ENCODE peak calls at places on chromosomes 13 and 19, in four cellular contexts. One of them, this sample, is unnamed.

GRCh38 chr13:57865600-57866294 is 234.2 kb downstream of the PCDH17 start:
- DNase-seq in HepG2: no peak
- DNase-seq in GM12878: no peak
- DNase-seq in H1: no peak
- DNase-seq in this sample: no peak

GRCh38 chr13:60617863-60618733 is 221.1 kb downstream of the TDRD3 start:
- DNase-seq in GM12878: no peak
- DNase-seq in HepG2: peak; percentile 32
- DNase-seq in H1: peak; percentile 54
- DNase-seq in this sample: peak; percentile 10

GRCh38 chr19:29873024-29873800 is 61.4 kb downstream of the CCNE1 start:
- DNase-seq in HepG2: no peak
- DNase-seq in GM12878: no peak
- DNase-seq in H1: peak; percentile 94
- DNase-seq in this sample: peak; percentile 92

GRCh38 chr13:113861433-113862030 is 2.3 kb downstream of the GAS6 start:
- DNase-seq in H1: peak; percentile 51
- DNase-seq in HepG2: no peak
- DNase-seq in GM12878: no peak
- DNase-seq in this sample: no peak

GRCh38 chr13:94478913-94479312 is 569 bp downstream of the DCT start:
- DNase-seq in H1: no peak
- DNase-seq in HepG2: no peak
- DNase-seq in GM12878: no peak
- DNase-seq in this sample: no peak

GRCh38 chr19:29706635-29707034 is 8.4 kb downstream of the C19orf12 start:
- DNase-seq in HepG2: no peak
- DNase-seq in H1: no peak
- DNase-seq in GM12878: no peak
- DNase-seq in this sample: no peak

GRCh38 chr13:44676534-44676933 is 100.4 kb upstream of the TSC22D1 start:
- DNase-seq in HepG2: no peak
- DNase-seq in GM12878: no peak
- DNase-seq in H1: no peak
- DNase-seq in this sample: no peak

GRCh38 chr19:3538965-3539742 is at the start of gene TEKTIP1:
- DNase-seq in GM12878: no peak
- DNase-seq in HepG2: no peak
- DNase-seq in H1: peak; percentile 66
- DNase-seq in this sample: no peak

GRCh38 chr13:114112231-114112825 is 20.1 kb downstream of the RASA3 start:
- DNase-seq in H1: no peak
- DNase-seq in HepG2: no peak
- DNase-seq in GM12878: no peak
- DNase-seq in this sample: no peak

GRCh38 chr19:56162258-56162657 is 13.6 kb upstream of the GALP start:
- DNase-seq in H1: no peak
- DNase-seq in GM12878: no peak
- DNase-seq in HepG2: no peak
- DNase-seq in this sample: no peak

GRCh38 chr19:1136201-1136600 is 32.4 kb downstream of the GPX4 start:
- DNase-seq in HepG2: no peak
- DNase-seq in GM12878: no peak
- DNase-seq in H1: no peak
- DNase-seq in this sample: no peak

GRCh38 chr19:37329686-37330085 is 41.2 kb upstream of the ZNF527 start:
- DNase-seq in H1: no peak
- DNase-seq in GM12878: no peak
- DNase-seq in HepG2: peak; percentile 32
- DNase-seq in this sample: no peak

GRCh38 chr13:44969858-44970484 is 19.3 kb downstream of the NUFIP1 start:
- DNase-seq in H1: no peak
- DNase-seq in GM12878: no peak
- DNase-seq in HepG2: peak; percentile 49
- DNase-seq in this sample: peak; percentile 51

GRCh38 chr13:29104461-29104860 is 284.3 kb downstream of the MTUS2 start:
- DNase-seq in H1: no peak
- DNase-seq in HepG2: no peak
- DNase-seq in GM12878: no peak
- DNase-seq in this sample: no peak

GRCh38 chr13:35470671-35471465 is 5.6 kb downstream of the MAB21L1 start:
- DNase-seq in H1: peak; percentile 80
- DNase-seq in GM12878: no peak
- DNase-seq in HepG2: no peak
- DNase-seq in this sample: no peak

GRCh38 chr13:39616087-39616694 is 13.2 kb upstream of the LHFPL6 start:
- DNase-seq in GM12878: no peak
- DNase-seq in H1: no peak
- DNase-seq in HepG2: peak; percentile 56
- DNase-seq in this sample: peak; percentile 78

GRCh38 chr13:110913322-110913721 is 1.5 kb downstream of the ANKRD10 start:
- DNase-seq in HepG2: peak; percentile 28
- DNase-seq in GM12878: no peak
- DNase-seq in H1: no peak
- DNase-seq in this sample: no peak

GRCh38 chr13:109844396-109844795 is 58.0 kb upstream of the IRS2 start:
- DNase-seq in GM12878: no peak
- DNase-seq in H1: no peak
- DNase-seq in HepG2: no peak
- DNase-seq in this sample: no peak

GRCh38 chr13:27266937-27267336 is 3.7 kb upstream of the RASL11A start:
- DNase-seq in H1: no peak
- DNase-seq in GM12878: no peak
- DNase-seq in HepG2: no peak
- DNase-seq in this sample: no peak

GRCh38 chr13:41802684-41803554 is 158.0 kb downstream of the VWA8 start:
- DNase-seq in HepG2: no peak
- DNase-seq in H1: no peak
- DNase-seq in GM12878: no peak
- DNase-seq in this sample: no peak

GRCh38 chr19:39325778-39326680 is 5.4 kb upstream of the LRFN1 start:
- DNase-seq in H1: no peak
- DNase-seq in GM12878: no peak
- DNase-seq in HepG2: peak; percentile 22
- DNase-seq in this sample: peak; percentile 42

GRCh38 chr13:99367663-99368448 is 60.7 kb upstream of the GPR183 start:
- DNase-seq in HepG2: no peak
- DNase-seq in GM12878: no peak
- DNase-seq in H1: peak; percentile 48
- DNase-seq in this sample: no peak

GRCh38 chr13:45464687-45465453 is at the start of gene COG3:
- DNase-seq in GM12878: peak; percentile 92
- DNase-seq in HepG2: peak; percentile 99
- DNase-seq in H1: peak; percentile 92
- DNase-seq in this sample: peak; percentile 91

GRCh38 chr13:112184851-112185371 is 118.0 kb downstream of the SOX1 start:
- DNase-seq in HepG2: no peak
- DNase-seq in H1: no peak
- DNase-seq in GM12878: no peak
- DNase-seq in this sample: no peak

GRCh38 chr13:64154514-64154913 is 2738.9 kb upstream of the PCDH20 start:
- DNase-seq in GM12878: no peak
- DNase-seq in HepG2: no peak
- DNase-seq in H1: no peak
- DNase-seq in this sample: no peak

GRCh38 chr13:100671389-100672182 is 3.0 kb downstream of the TMTC4 start:
- DNase-seq in H1: no peak
- DNase-seq in HepG2: peak; percentile 20
- DNase-seq in GM12878: no peak
- DNase-seq in this sample: no peak

GRCh38 chr13:44407379-44407778 is 33.8 kb downstream of the SERP2 start:
- DNase-seq in H1: no peak
- DNase-seq in GM12878: no peak
- DNase-seq in HepG2: no peak
- DNase-seq in this sample: no peak

GRCh38 chr19:11964496-11964857 is 363 bp upstream of the ZNF763 start:
- DNase-seq in H1: no peak
- DNase-seq in HepG2: peak; percentile 17
- DNase-seq in GM12878: no peak
- DNase-seq in this sample: no peak

GRCh38 chr13:31046711-31047279 is 114.3 kb downstream of the TEX26 start:
- DNase-seq in H1: no peak
- DNase-seq in GM12878: no peak
- DNase-seq in HepG2: no peak
- DNase-seq in this sample: peak; percentile 9

GRCh38 chr13:43309301-43309700 is 285.9 kb downstream of the DNAJC15 start:
- DNase-seq in GM12878: no peak
- DNase-seq in H1: no peak
- DNase-seq in HepG2: no peak
- DNase-seq in this sample: no peak

GRCh38 chr13:95404141-95404882 is 103.1 kb upstream of the ABCC4 start:
- DNase-seq in GM12878: peak; percentile 48
- DNase-seq in HepG2: peak; percentile 51
- DNase-seq in H1: peak; percentile 92
- DNase-seq in this sample: peak; percentile 83

GRCh38 chr13:105007166-105007808 is 1528.2 kb downstream of the EFNB2 start:
- DNase-seq in HepG2: no peak
- DNase-seq in GM12878: no peak
- DNase-seq in H1: no peak
- DNase-seq in this sample: no peak

GRCh38 chr19:14686411-14686810 is 3.4 kb upstream of the ZNF333 start:
- DNase-seq in H1: no peak
- DNase-seq in HepG2: peak; percentile 8
- DNase-seq in GM12878: no peak
- DNase-seq in this sample: no peak
- TF ChIP-seq SP1 in H1: no peak
- TF ChIP-seq SP1 in HepG2: no peak
- TF ChIP-seq SP1 in GM12878: no peak
- TF ChIP-seq SP1 in this sample: no peak

GRCh38 chr19:55099557-55100506 is 17.6 kb downstream of the PPP1R12C start:
- DNase-seq in GM12878: no peak
- DNase-seq in HepG2: no peak
- DNase-seq in H1: peak; percentile 67
- DNase-seq in this sample: no peak
- TF ChIP-seq SUZ12 in GM12878: no peak
- TF ChIP-seq SUZ12 in HepG2: no peak
- TF ChIP-seq SUZ12 in H1: no peak
- TF ChIP-seq SUZ12 in this sample: no peak

GRCh38 chr19:27896091-27896490 is 1316.9 kb downstream of the UQCRFS1 start:
- DNase-seq in H1: no peak
- DNase-seq in HepG2: no peak
- DNase-seq in GM12878: no peak
- DNase-seq in this sample: no peak

GRCh38 chr19:27906081-27906480 is 1306.9 kb downstream of the UQCRFS1 start:
- DNase-seq in HepG2: no peak
- DNase-seq in GM12878: no peak
- DNase-seq in H1: no peak
- DNase-seq in this sample: no peak

GRCh38 chr19:27905074-27905473 is 1307.9 kb downstream of the UQCRFS1 start:
- DNase-seq in GM12878: no peak
- DNase-seq in H1: no peak
- DNase-seq in HepG2: no peak
- DNase-seq in this sample: no peak

GRCh38 chr19:27894906-27895754 is 1317.8 kb downstream of the UQCRFS1 start:
- DNase-seq in H1: no peak
- DNase-seq in HepG2: no peak
- DNase-seq in GM12878: no peak
- DNase-seq in this sample: no peak

DNA sequence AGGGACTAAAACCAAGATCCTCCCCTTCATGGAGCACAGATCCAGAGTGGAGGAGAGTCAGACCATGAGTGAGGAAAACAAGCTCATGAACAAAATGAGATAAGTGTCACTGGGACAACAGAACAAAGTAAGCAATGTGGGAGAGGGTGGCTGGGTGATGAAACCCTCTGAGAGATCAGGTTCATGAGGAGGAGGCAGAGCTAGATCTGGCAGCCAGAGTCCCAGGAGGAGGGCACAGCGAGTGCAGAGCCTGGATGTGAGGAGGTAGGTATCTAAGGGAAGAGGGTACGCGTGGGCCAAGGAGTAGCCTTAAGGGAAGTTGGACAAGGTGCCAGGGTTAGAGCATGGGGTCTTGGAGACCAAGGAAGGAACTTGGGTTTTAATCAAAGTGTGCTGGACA is 1311.9 kb downstream of the UQCRFS1 start:
- DNase-seq in GM12878: no peak
- DNase-seq in HepG2: no peak
- DNase-seq in H1: no peak
- DNase-seq in this sample: no peak
- TF ChIP-seq SP1 in GM12878: no peak
- TF ChIP-seq SP1 in HepG2: no peak
- TF ChIP-seq SP1 in H1: no peak
- TF ChIP-seq SP1 in this sample: no peak

DNA sequence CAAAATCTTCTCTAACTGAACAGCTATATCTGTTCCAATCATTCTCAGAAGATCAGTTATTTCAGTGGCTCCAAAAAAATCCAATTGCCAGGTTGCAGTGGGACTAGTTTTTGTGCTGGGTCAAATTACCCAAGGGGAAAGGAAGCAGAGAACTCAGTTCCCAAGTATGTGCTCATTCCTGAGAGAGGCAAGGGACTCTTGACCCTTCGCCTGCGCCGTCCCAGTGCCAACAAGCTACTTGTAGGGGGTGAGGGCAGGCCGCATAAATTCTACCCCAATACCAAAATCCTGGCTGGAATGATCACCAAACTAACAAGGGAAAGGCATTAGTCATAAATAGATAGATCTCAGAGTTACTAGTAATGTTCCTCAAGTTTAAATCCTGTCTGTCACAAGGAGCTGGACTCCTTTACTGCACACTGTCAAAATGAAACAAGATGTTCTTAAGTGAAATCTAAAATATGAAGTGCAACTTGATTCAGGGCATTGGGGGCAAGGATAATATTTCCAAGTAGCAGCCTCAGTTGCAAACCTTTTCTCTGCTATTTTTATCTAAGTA is 50.6 kb downstream of the XPO4 start:
- DNase-seq in H1: no peak
- DNase-seq in GM12878: no peak
- DNase-seq in HepG2: no peak
- DNase-seq in this sample: no peak
- TF ChIP-seq SUZ12 in H1: no peak
- TF ChIP-seq SUZ12 in GM12878: no peak
- TF ChIP-seq SUZ12 in HepG2: no peak
- TF ChIP-seq SUZ12 in this sample: no peak

This sample was measured in HEK293T.